ENCODE peak calls at places on chromosomes 7 and 10, in five cellular contexts. N, Q, P, O and K are unnamed samples.

GRCh38 chr10:21315321-21316220 is 209.9 kb downstream of the SKIDA1 start:
- DNase-seq in P (no peak), N (no peak), Q (no peak), O (peak), K (no peak)

GRCh38 chr7:21733837-21734236 is 191.0 kb downstream of the DNAH11 start:
- DNase-seq in Q (no peak), N (no peak), O (no peak), P (no peak), K (no peak)

GRCh38 chr7:107998660-107999480 is 4.1 kb downstream of the LAMB1 start:
- DNase-seq in Q (no peak), P (no peak), N (no peak), O (no peak), K (no peak)

GRCh38 chr7:141649865-141650499 is 52.0 kb downstream of the DENND11 start:
- DNase-seq in P (peak), N (no peak), Q (no peak), O (peak), K (peak)

GRCh38 chr10:118850418-118851061 is 95.8 kb upstream of the CACUL1 start:
- DNase-seq in O (no peak), P (peak), Q (peak), N (peak), K (peak)

GRCh38 chr7:98872328-98872924 is 2.6 kb upstream of the TMEM130 start:
- DNase-seq in O (no peak), N (peak), Q (no peak), P (peak), K (peak)

GRCh38 chr7:84175461-84175860 is 19.1 kb downstream of the SEMA3A start:
- DNase-seq in P (no peak), O (peak), N (no peak), Q (no peak), K (no peak)

GRCh38 chr7:32881074-32881982 is 10.2 kb downstream of the KBTBD2 start:
- DNase-seq in P (no peak), Q (no peak), O (peak), N (no peak), K (no peak)

GRCh38 chr10:61821153-61821552 is 80.3 kb upstream of the ARID5B start:
- DNase-seq in O (peak), N (no peak), P (no peak), Q (no peak), K (no peak)